ENCODE peak calls at places on chromosomes 12 and 14, in six cellular contexts. E, A, Q, I, O and C are unnamed samples.

GRCh38 chr12:124681779-124682391 is 114.5 kb upstream of the NCOR2 start:
- DNase-seq in E (peak; percentile 58), A (no peak), Q (no peak), I (no peak), O (peak; percentile 84), C (no peak)

GRCh38 chr14:103867523-103867953 is 20.2 kb upstream of the PPP1R13B start:
- DNase-seq in E (no peak), A (no peak), Q (peak; percentile 29), I (no peak), O (peak; percentile 82), C (peak; percentile 39)

GRCh38 chr12:43655586-43655985 is 103.0 kb downstream of the PUS7L start:
- DNase-seq in E (no peak), A (no peak), Q (peak; percentile 60), I (no peak), O (no peak), C (no peak)

GRCh38 chr12:112524676-112525425 is 106.1 kb downstream of the PTPN11 start:
- DNase-seq in E (no peak), A (no peak), Q (peak; percentile 67), I (no peak), O (no peak), C (peak; percentile 51)

GRCh38 chr12:132622437-132623071 is 4.0 kb downstream of the P2RX2 start:
- DNase-seq in E (peak; percentile 31), A (no peak), Q (peak; percentile 36), I (no peak), O (no peak), C (no peak)

GRCh38 chr14:59358105-59358504 is 107.1 kb downstream of the GPR135 start:
- DNase-seq in E (peak; percentile 87), A (peak; percentile 65), Q (peak; percentile 80), I (no peak), O (no peak), C (peak; percentile 64)

GRCh38 chr14:103143535-103143934 is 20.3 kb downstream of the TNFAIP2 start:
- DNase-seq in E (peak; percentile 52), A (no peak), Q (peak; percentile 58), I (no peak), O (no peak), C (no peak)

GRCh38 chr12:122045262-122045661 is 23.6 kb downstream of the BCL7A start:
- DNase-seq in E (no peak), A (no peak), Q (no peak), I (no peak), O (no peak), C (no peak)

GRCh38 chr14:75450381-75451276 is 22.8 kb downstream of the JDP2 start:
- DNase-seq in E (no peak), A (no peak), Q (peak; percentile 88), I (peak; percentile 16), O (no peak), C (no peak)

GRCh38 chr12:124412646-124413015 is 117.7 kb downstream of the RFLNA start:
- DNase-seq in E (no peak), A (no peak), Q (no peak), I (no peak), O (no peak), C (no peak)

GRCh38 chr14:105173901-105174894 is 5.6 kb upstream of the JAG2 start:
- DNase-seq in E (no peak), A (no peak), Q (no peak), I (no peak), O (no peak), C (no peak)

GRCh38 chr14:50669441-50669986 is 1.4 kb upstream of the SAV1 start:
- DNase-seq in E (no peak), A (no peak), Q (peak; percentile 39), I (no peak), O (no peak), C (no peak)

GRCh38 chr14:100155881-100156645 is 3.4 kb downstream of the DEGS2 start:
- DNase-seq in E (no peak), A (no peak), Q (peak; percentile 41), I (no peak), O (peak; percentile 50), C (no peak)

GRCh38 chr14:100620437-100621100 is 33.4 kb upstream of the BEGAIN start:
- DNase-seq in E (no peak), A (no peak), Q (no peak), I (peak; percentile 30), O (no peak), C (no peak)

GRCh38 chr14:20400965-20401593 is 12.2 kb downstream of the TEP1 start:
- DNase-seq in E (no peak), A (no peak), Q (peak; percentile 95), I (no peak), O (no peak), C (no peak)

GRCh38 chr12:80441921-80442320 is 2.1 kb upstream of the PTPRQ start:
- DNase-seq in E (peak; percentile 23), A (peak; percentile 48), Q (peak; percentile 29), I (no peak), O (no peak), C (no peak)

GRCh38 chr12:92446082-92446460 is 256.7 kb upstream of the PLEKHG7 start:
- DNase-seq in E (no peak), A (no peak), Q (no peak), I (no peak), O (no peak), C (no peak)

GRCh38 chr14:61552196-61552595 is 143.1 kb upstream of the HIF1A start:
- DNase-seq in E (no peak), A (no peak), Q (no peak), I (no peak), O (no peak), C (no peak)

GRCh38 chr12:113298861-113299545 is 35.9 kb downstream of the SLC8B1 start:
- DNase-seq in E (no peak), A (no peak), Q (peak; percentile 22), I (no peak), O (peak; percentile 88), C (no peak)

GRCh38 chr14:50855558-50855957 is 16.3 kb upstream of the ABHD12B start:
- DNase-seq in E (no peak), A (no peak), Q (no peak), I (no peak), O (no peak), C (no peak)